ENCODE peak calls at places on chromosome 5, in nine cellular contexts. One of them, this sample, is unnamed.

GRCh38 chr5:172223901-172224873 is 30.2 kb downstream of the EFCAB9 start:
- DNase-seq in amygdala: no peak
- DNase-seq in Karpas-422: no peak
- DNase-seq in stimulated activated CD4-positive, alpha-beta T cell treated with anti-CD3 and anti-CD28 coated beads, Interleukin-2, amount 100 ng/mL, for 48 hours: peak
- DNase-seq in CD4-positive, alpha-beta memory T cell: no peak
- DNase-seq in activated CD4-positive, alpha-beta T cell treated with anti-CD3 and anti-CD28 coated beads, Interleukin-2, amount 50 U/mL, for 1 hour: no peak
- DNase-seq in NCI-H1694 treated with DMSO at 0.1 percent for 48 hours: no peak
- DNase-seq in WERI-Rb-1: no peak
- DNase-seq in LHCN-M2: no peak
- DNase-seq in this sample: no peak

GRCh38 chr5:14110680-14111079 is 32.5 kb upstream of the TRIO start:
- DNase-seq in amygdala: no peak
- DNase-seq in Karpas-422: no peak
- DNase-seq in stimulated activated CD4-positive, alpha-beta T cell treated with anti-CD3 and anti-CD28 coated beads, Interleukin-2, amount 100 ng/mL, for 48 hours: no peak
- DNase-seq in CD4-positive, alpha-beta memory T cell: no peak
- DNase-seq in activated CD4-positive, alpha-beta T cell treated with anti-CD3 and anti-CD28 coated beads, Interleukin-2, amount 50 U/mL, for 1 hour: no peak
- DNase-seq in NCI-H1694 treated with DMSO at 0.1 percent for 48 hours: no peak
- DNase-seq in WERI-Rb-1: no peak
- DNase-seq in LHCN-M2: peak
- DNase-seq in this sample: no peak

GRCh38 chr5:145937432-145938250 is 1.3 kb downstream of the SH3RF2 start:
- DNase-seq in amygdala: no peak
- DNase-seq in Karpas-422: no peak
- DNase-seq in stimulated activated CD4-positive, alpha-beta T cell treated with anti-CD3 and anti-CD28 coated beads, Interleukin-2, amount 100 ng/mL, for 48 hours: no peak
- DNase-seq in CD4-positive, alpha-beta memory T cell: no peak
- DNase-seq in activated CD4-positive, alpha-beta T cell treated with anti-CD3 and anti-CD28 coated beads, Interleukin-2, amount 50 U/mL, for 1 hour: no peak
- DNase-seq in NCI-H1694 treated with DMSO at 0.1 percent for 48 hours: no peak
- DNase-seq in WERI-Rb-1: no peak
- DNase-seq in LHCN-M2: no peak
- DNase-seq in this sample: peak

GRCh38 chr5:15718411-15719178 is 218.6 kb downstream of the FBXL7 start:
- DNase-seq in amygdala: no peak
- DNase-seq in Karpas-422: no peak
- DNase-seq in stimulated activated CD4-positive, alpha-beta T cell treated with anti-CD3 and anti-CD28 coated beads, Interleukin-2, amount 100 ng/mL, for 48 hours: no peak
- DNase-seq in CD4-positive, alpha-beta memory T cell: no peak
- DNase-seq in activated CD4-positive, alpha-beta T cell treated with anti-CD3 and anti-CD28 coated beads, Interleukin-2, amount 50 U/mL, for 1 hour: no peak
- DNase-seq in NCI-H1694 treated with DMSO at 0.1 percent for 48 hours: no peak
- DNase-seq in WERI-Rb-1: no peak
- DNase-seq in LHCN-M2: no peak
- DNase-seq in this sample: no peak

GRCh38 chr5:2985718-2986117 is 234.2 kb upstream of the IRX2 start:
- DNase-seq in amygdala: no peak
- DNase-seq in Karpas-422: no peak
- DNase-seq in stimulated activated CD4-positive, alpha-beta T cell treated with anti-CD3 and anti-CD28 coated beads, Interleukin-2, amount 100 ng/mL, for 48 hours: no peak
- DNase-seq in CD4-positive, alpha-beta memory T cell: no peak
- DNase-seq in activated CD4-positive, alpha-beta T cell treated with anti-CD3 and anti-CD28 coated beads, Interleukin-2, amount 50 U/mL, for 1 hour: no peak
- DNase-seq in NCI-H1694 treated with DMSO at 0.1 percent for 48 hours: no peak
- DNase-seq in WERI-Rb-1: no peak
- DNase-seq in LHCN-M2: no peak
- DNase-seq in this sample: no peak

GRCh38 chr5:150624334-150625163 is 15.9 kb upstream of the SYNPO start:
- DNase-seq in amygdala: no peak
- DNase-seq in Karpas-422: peak
- DNase-seq in stimulated activated CD4-positive, alpha-beta T cell treated with anti-CD3 and anti-CD28 coated beads, Interleukin-2, amount 100 ng/mL, for 48 hours: peak
- DNase-seq in CD4-positive, alpha-beta memory T cell: peak
- DNase-seq in activated CD4-positive, alpha-beta T cell treated with anti-CD3 and anti-CD28 coated beads, Interleukin-2, amount 50 U/mL, for 1 hour: peak
- DNase-seq in NCI-H1694 treated with DMSO at 0.1 percent for 48 hours: no peak
- DNase-seq in WERI-Rb-1: no peak
- DNase-seq in LHCN-M2: no peak
- DNase-seq in this sample: no peak

GRCh38 chr5:652773-653350 is 40.3 kb downstream of the TPPP start:
- DNase-seq in amygdala: no peak
- DNase-seq in Karpas-422: no peak
- DNase-seq in stimulated activated CD4-positive, alpha-beta T cell treated with anti-CD3 and anti-CD28 coated beads, Interleukin-2, amount 100 ng/mL, for 48 hours: no peak
- DNase-seq in CD4-positive, alpha-beta memory T cell: no peak
- DNase-seq in activated CD4-positive, alpha-beta T cell treated with anti-CD3 and anti-CD28 coated beads, Interleukin-2, amount 50 U/mL, for 1 hour: no peak
- DNase-seq in NCI-H1694 treated with DMSO at 0.1 percent for 48 hours: no peak
- DNase-seq in WERI-Rb-1: no peak
- DNase-seq in LHCN-M2: no peak
- DNase-seq in this sample: no peak

GRCh38 chr5:77143998-77144836 is 57.1 kb upstream of the ZBED3 start:
- DNase-seq in amygdala: peak
- DNase-seq in Karpas-422: peak
- DNase-seq in stimulated activated CD4-positive, alpha-beta T cell treated with anti-CD3 and anti-CD28 coated beads, Interleukin-2, amount 100 ng/mL, for 48 hours: peak
- DNase-seq in CD4-positive, alpha-beta memory T cell: peak
- DNase-seq in activated CD4-positive, alpha-beta T cell treated with anti-CD3 and anti-CD28 coated beads, Interleukin-2, amount 50 U/mL, for 1 hour: peak
- DNase-seq in NCI-H1694 treated with DMSO at 0.1 percent for 48 hours: peak
- DNase-seq in WERI-Rb-1: peak
- DNase-seq in LHCN-M2: peak
- DNase-seq in this sample: peak

GRCh38 chr5:54632131-54632551 is 114.6 kb downstream of the SNX18 start:
- DNase-seq in amygdala: no peak
- DNase-seq in Karpas-422: no peak
- DNase-seq in stimulated activated CD4-positive, alpha-beta T cell treated with anti-CD3 and anti-CD28 coated beads, Interleukin-2, amount 100 ng/mL, for 48 hours: no peak
- DNase-seq in CD4-positive, alpha-beta memory T cell: no peak
- DNase-seq in activated CD4-positive, alpha-beta T cell treated with anti-CD3 and anti-CD28 coated beads, Interleukin-2, amount 50 U/mL, for 1 hour: no peak
- DNase-seq in NCI-H1694 treated with DMSO at 0.1 percent for 48 hours: no peak
- DNase-seq in WERI-Rb-1: no peak
- DNase-seq in LHCN-M2: no peak
- DNase-seq in this sample: no peak

GRCh38 chr5:149581931-149582768 is 852 bp downstream of the ARHGEF37 start:
- DNase-seq in amygdala: peak
- DNase-seq in Karpas-422: peak
- DNase-seq in stimulated activated CD4-positive, alpha-beta T cell treated with anti-CD3 and anti-CD28 coated beads, Interleukin-2, amount 100 ng/mL, for 48 hours: no peak
- DNase-seq in CD4-positive, alpha-beta memory T cell: no peak
- DNase-seq in activated CD4-positive, alpha-beta T cell treated with anti-CD3 and anti-CD28 coated beads, Interleukin-2, amount 50 U/mL, for 1 hour: no peak
- DNase-seq in NCI-H1694 treated with DMSO at 0.1 percent for 48 hours: no peak
- DNase-seq in WERI-Rb-1: no peak
- DNase-seq in LHCN-M2: no peak
- DNase-seq in this sample: peak

GRCh38 chr5:177476531-177477233 is 3.2 kb upstream of the DBN1 start:
- DNase-seq in amygdala: no peak
- DNase-seq in Karpas-422: no peak
- DNase-seq in stimulated activated CD4-positive, alpha-beta T cell treated with anti-CD3 and anti-CD28 coated beads, Interleukin-2, amount 100 ng/mL, for 48 hours: no peak
- DNase-seq in CD4-positive, alpha-beta memory T cell: no peak
- DNase-seq in activated CD4-positive, alpha-beta T cell treated with anti-CD3 and anti-CD28 coated beads, Interleukin-2, amount 50 U/mL, for 1 hour: no peak
- DNase-seq in NCI-H1694 treated with DMSO at 0.1 percent for 48 hours: no peak
- DNase-seq in WERI-Rb-1: no peak
- DNase-seq in LHCN-M2: no peak
- DNase-seq in this sample: peak

GRCh38 chr5:32687167-32687831 is 23.8 kb upstream of the NPR3 start:
- DNase-seq in amygdala: no peak
- DNase-seq in Karpas-422: no peak
- DNase-seq in stimulated activated CD4-positive, alpha-beta T cell treated with anti-CD3 and anti-CD28 coated beads, Interleukin-2, amount 100 ng/mL, for 48 hours: no peak
- DNase-seq in CD4-positive, alpha-beta memory T cell: no peak
- DNase-seq in activated CD4-positive, alpha-beta T cell treated with anti-CD3 and anti-CD28 coated beads, Interleukin-2, amount 50 U/mL, for 1 hour: no peak
- DNase-seq in NCI-H1694 treated with DMSO at 0.1 percent for 48 hours: no peak
- DNase-seq in WERI-Rb-1: no peak
- DNase-seq in LHCN-M2: peak
- DNase-seq in this sample: no peak

GRCh38 chr5:154370119-154370518 is 75.7 kb upstream of the SAP30L start:
- DNase-seq in amygdala: no peak
- DNase-seq in Karpas-422: no peak
- DNase-seq in stimulated activated CD4-positive, alpha-beta T cell treated with anti-CD3 and anti-CD28 coated beads, Interleukin-2, amount 100 ng/mL, for 48 hours: no peak
- DNase-seq in CD4-positive, alpha-beta memory T cell: no peak
- DNase-seq in activated CD4-positive, alpha-beta T cell treated with anti-CD3 and anti-CD28 coated beads, Interleukin-2, amount 50 U/mL, for 1 hour: no peak
- DNase-seq in NCI-H1694 treated with DMSO at 0.1 percent for 48 hours: no peak
- DNase-seq in WERI-Rb-1: no peak
- DNase-seq in LHCN-M2: peak
- DNase-seq in this sample: no peak

GRCh38 chr5:32197032-32197431 is 22.9 kb upstream of the GOLPH3 start:
- DNase-seq in amygdala: no peak
- DNase-seq in Karpas-422: no peak
- DNase-seq in stimulated activated CD4-positive, alpha-beta T cell treated with anti-CD3 and anti-CD28 coated beads, Interleukin-2, amount 100 ng/mL, for 48 hours: no peak
- DNase-seq in CD4-positive, alpha-beta memory T cell: no peak
- DNase-seq in activated CD4-positive, alpha-beta T cell treated with anti-CD3 and anti-CD28 coated beads, Interleukin-2, amount 50 U/mL, for 1 hour: no peak
- DNase-seq in NCI-H1694 treated with DMSO at 0.1 percent for 48 hours: no peak
- DNase-seq in WERI-Rb-1: no peak
- DNase-seq in LHCN-M2: no peak
- DNase-seq in this sample: no peak

GRCh38 chr5:143244000-143244736 is 159.3 kb downstream of the NR3C1 start:
- DNase-seq in amygdala: no peak
- DNase-seq in Karpas-422: no peak
- DNase-seq in stimulated activated CD4-positive, alpha-beta T cell treated with anti-CD3 and anti-CD28 coated beads, Interleukin-2, amount 100 ng/mL, for 48 hours: no peak
- DNase-seq in CD4-positive, alpha-beta memory T cell: no peak
- DNase-seq in activated CD4-positive, alpha-beta T cell treated with anti-CD3 and anti-CD28 coated beads, Interleukin-2, amount 50 U/mL, for 1 hour: no peak
- DNase-seq in NCI-H1694 treated with DMSO at 0.1 percent for 48 hours: no peak
- DNase-seq in WERI-Rb-1: no peak
- DNase-seq in LHCN-M2: peak
- DNase-seq in this sample: peak

GRCh38 chr5:180611140-180611850 is 20.0 kb upstream of the SCGB3A1 start:
- DNase-seq in amygdala: no peak
- DNase-seq in Karpas-422: no peak
- DNase-seq in stimulated activated CD4-positive, alpha-beta T cell treated with anti-CD3 and anti-CD28 coated beads, Interleukin-2, amount 100 ng/mL, for 48 hours: no peak
- DNase-seq in CD4-positive, alpha-beta memory T cell: no peak
- DNase-seq in activated CD4-positive, alpha-beta T cell treated with anti-CD3 and anti-CD28 coated beads, Interleukin-2, amount 50 U/mL, for 1 hour: no peak
- DNase-seq in NCI-H1694 treated with DMSO at 0.1 percent for 48 hours: no peak
- DNase-seq in WERI-Rb-1: no peak
- DNase-seq in LHCN-M2: no peak
- DNase-seq in this sample: no peak

GRCh38 chr5:175700991-175701390 is 43.1 kb downstream of the HRH2 start:
- DNase-seq in amygdala: no peak
- DNase-seq in Karpas-422: peak
- DNase-seq in stimulated activated CD4-positive, alpha-beta T cell treated with anti-CD3 and anti-CD28 coated beads, Interleukin-2, amount 100 ng/mL, for 48 hours: no peak
- DNase-seq in CD4-positive, alpha-beta memory T cell: no peak
- DNase-seq in activated CD4-positive, alpha-beta T cell treated with anti-CD3 and anti-CD28 coated beads, Interleukin-2, amount 50 U/mL, for 1 hour: no peak
- DNase-seq in NCI-H1694 treated with DMSO at 0.1 percent for 48 hours: no peak
- DNase-seq in WERI-Rb-1: no peak
- DNase-seq in LHCN-M2: no peak
- DNase-seq in this sample: no peak

GRCh38 chr5:112735702-112736101 is 2.0 kb upstream of the APC start:
- DNase-seq in amygdala: no peak
- DNase-seq in Karpas-422: no peak
- DNase-seq in stimulated activated CD4-positive, alpha-beta T cell treated with anti-CD3 and anti-CD28 coated beads, Interleukin-2, amount 100 ng/mL, for 48 hours: no peak
- DNase-seq in CD4-positive, alpha-beta memory T cell: no peak
- DNase-seq in activated CD4-positive, alpha-beta T cell treated with anti-CD3 and anti-CD28 coated beads, Interleukin-2, amount 50 U/mL, for 1 hour: no peak
- DNase-seq in NCI-H1694 treated with DMSO at 0.1 percent for 48 hours: no peak
- DNase-seq in WERI-Rb-1: no peak
- DNase-seq in LHCN-M2: peak
- DNase-seq in this sample: no peak

GRCh38 chr5:150118561-150119229 is 32.3 kb upstream of the CSF1R start:
- DNase-seq in amygdala: no peak
- DNase-seq in Karpas-422: no peak
- DNase-seq in stimulated activated CD4-positive, alpha-beta T cell treated with anti-CD3 and anti-CD28 coated beads, Interleukin-2, amount 100 ng/mL, for 48 hours: no peak
- DNase-seq in CD4-positive, alpha-beta memory T cell: no peak
- DNase-seq in activated CD4-positive, alpha-beta T cell treated with anti-CD3 and anti-CD28 coated beads, Interleukin-2, amount 50 U/mL, for 1 hour: no peak
- DNase-seq in NCI-H1694 treated with DMSO at 0.1 percent for 48 hours: no peak
- DNase-seq in WERI-Rb-1: peak
- DNase-seq in LHCN-M2: no peak
- DNase-seq in this sample: no peak

GRCh38 chr5:74648835-74649286 is 8.3 kb upstream of the ENC1 start:
- DNase-seq in amygdala: no peak
- DNase-seq in Karpas-422: peak
- DNase-seq in stimulated activated CD4-positive, alpha-beta T cell treated with anti-CD3 and anti-CD28 coated beads, Interleukin-2, amount 100 ng/mL, for 48 hours: no peak
- DNase-seq in CD4-positive, alpha-beta memory T cell: no peak
- DNase-seq in activated CD4-positive, alpha-beta T cell treated with anti-CD3 and anti-CD28 coated beads, Interleukin-2, amount 50 U/mL, for 1 hour: no peak
- DNase-seq in NCI-H1694 treated with DMSO at 0.1 percent for 48 hours: peak
- DNase-seq in WERI-Rb-1: no peak
- DNase-seq in LHCN-M2: peak
- DNase-seq in this sample: peak

GRCh38 chr5:113061851-113062631 is 85.4 kb downstream of the DCP2 start:
- DNase-seq in amygdala: no peak
- DNase-seq in Karpas-422: no peak
- DNase-seq in stimulated activated CD4-positive, alpha-beta T cell treated with anti-CD3 and anti-CD28 coated beads, Interleukin-2, amount 100 ng/mL, for 48 hours: no peak
- DNase-seq in CD4-positive, alpha-beta memory T cell: no peak
- DNase-seq in activated CD4-positive, alpha-beta T cell treated with anti-CD3 and anti-CD28 coated beads, Interleukin-2, amount 50 U/mL, for 1 hour: no peak
- DNase-seq in NCI-H1694 treated with DMSO at 0.1 percent for 48 hours: no peak
- DNase-seq in WERI-Rb-1: no peak
- DNase-seq in LHCN-M2: peak
- DNase-seq in this sample: no peak

GRCh38 chr5:142128675-142129208 is 20.2 kb downstream of the NDFIP1 start:
- DNase-seq in amygdala: no peak
- DNase-seq in Karpas-422: no peak
- DNase-seq in stimulated activated CD4-positive, alpha-beta T cell treated with anti-CD3 and anti-CD28 coated beads, Interleukin-2, amount 100 ng/mL, for 48 hours: no peak
- DNase-seq in CD4-positive, alpha-beta memory T cell: no peak
- DNase-seq in activated CD4-positive, alpha-beta T cell treated with anti-CD3 and anti-CD28 coated beads, Interleukin-2, amount 50 U/mL, for 1 hour: no peak
- DNase-seq in NCI-H1694 treated with DMSO at 0.1 percent for 48 hours: no peak
- DNase-seq in WERI-Rb-1: no peak
- DNase-seq in LHCN-M2: no peak
- DNase-seq in this sample: no peak

GRCh38 chr5:165304193-165304820 is 1798.9 kb downstream of the MAT2B start:
- DNase-seq in amygdala: no peak
- DNase-seq in Karpas-422: no peak
- DNase-seq in stimulated activated CD4-positive, alpha-beta T cell treated with anti-CD3 and anti-CD28 coated beads, Interleukin-2, amount 100 ng/mL, for 48 hours: no peak
- DNase-seq in CD4-positive, alpha-beta memory T cell: no peak
- DNase-seq in activated CD4-positive, alpha-beta T cell treated with anti-CD3 and anti-CD28 coated beads, Interleukin-2, amount 50 U/mL, for 1 hour: no peak
- DNase-seq in NCI-H1694 treated with DMSO at 0.1 percent for 48 hours: no peak
- DNase-seq in WERI-Rb-1: peak
- DNase-seq in LHCN-M2: no peak
- DNase-seq in this sample: no peak

GRCh38 chr5:132471006-132471907 is 19.3 kb downstream of the IRF1 start:
- DNase-seq in amygdala: no peak
- DNase-seq in Karpas-422: no peak
- DNase-seq in stimulated activated CD4-positive, alpha-beta T cell treated with anti-CD3 and anti-CD28 coated beads, Interleukin-2, amount 100 ng/mL, for 48 hours: no peak
- DNase-seq in CD4-positive, alpha-beta memory T cell: peak
- DNase-seq in activated CD4-positive, alpha-beta T cell treated with anti-CD3 and anti-CD28 coated beads, Interleukin-2, amount 50 U/mL, for 1 hour: no peak
- DNase-seq in NCI-H1694 treated with DMSO at 0.1 percent for 48 hours: no peak
- DNase-seq in WERI-Rb-1: no peak
- DNase-seq in LHCN-M2: no peak
- DNase-seq in this sample: no peak

This sample was measured in cerebellar cortex.